ENCODE peak calls at places on chromosomes 6 and 20, in six cellular contexts. G is IMR-90, P is pancreas, B is A549, A is left ventricle myocardium inferior, F is heart left ventricle. D is an unnamed sample.
A peak's percentile ranks its signal among the peaks of the same experiment; 100 is the strongest.

GRCh38 chr20:25460591-25461280 is 53.3 kb downstream of the GINS1 start:
- DNase-seq in G (no peak), P (peak; percentile 69), F (no peak), A (no peak), B (no peak), D (no peak)

GRCh38 chr6:137309078-137309762 is 90.0 kb upstream of the IFNGR1 start:
- DNase-seq in A (peak; percentile 73), G (peak; percentile 52), F (peak; percentile 79), P (peak; percentile 90), B (no peak), D (no peak)

GRCh38 chr6:110332281-110332680 is 25.9 kb downstream of the METTL24 start:
- DNase-seq in G (no peak), P (no peak), F (no peak), A (no peak), B (no peak), D (no peak)

GRCh38 chr6:90294989-90295853 is 1.4 kb downstream of the BACH2 start:
- DNase-seq in A (peak; percentile 47), B (no peak), P (peak; percentile 81), G (peak; percentile 43), F (peak; percentile 43), D (peak; percentile 46)

GRCh38 chr6:109456710-109457595 is 1.4 kb upstream of the MICAL1 start:
- DNase-seq in F (peak; percentile 75), A (peak; percentile 70), P (no peak), B (no peak), G (peak; percentile 31), D (no peak)

GRCh38 chr6:151075527-151075926 is 164.2 kb upstream of the AKAP12 start:
- DNase-seq in B (no peak), P (no peak), G (peak; percentile 37), F (no peak), A (no peak), D (no peak)

GRCh38 chr20:36334281-36335075 is 28.3 kb downstream of the DLGAP4 start:
- DNase-seq in F (no peak), B (no peak), G (no peak), P (peak; percentile 38), A (no peak), D (no peak)

GRCh38 chr20:44637042-44637441 is 14.5 kb downstream of the ADA start:
- DNase-seq in A (no peak), F (no peak), B (no peak), G (no peak), P (peak; percentile 6), D (no peak)

GRCh38 chr6:140059947-140060346 is 685.5 kb upstream of the CITED2 start:
- DNase-seq in A (no peak), B (no peak), F (no peak), P (no peak), G (peak; percentile 45), D (no peak)

GRCh38 chr6:133241088-133241900 is at the start of gene EYA4:
- DNase-seq in G (peak; percentile 74), F (peak; percentile 50), P (no peak), A (peak; percentile 44), B (peak; percentile 41), D (no peak)

DNA sequence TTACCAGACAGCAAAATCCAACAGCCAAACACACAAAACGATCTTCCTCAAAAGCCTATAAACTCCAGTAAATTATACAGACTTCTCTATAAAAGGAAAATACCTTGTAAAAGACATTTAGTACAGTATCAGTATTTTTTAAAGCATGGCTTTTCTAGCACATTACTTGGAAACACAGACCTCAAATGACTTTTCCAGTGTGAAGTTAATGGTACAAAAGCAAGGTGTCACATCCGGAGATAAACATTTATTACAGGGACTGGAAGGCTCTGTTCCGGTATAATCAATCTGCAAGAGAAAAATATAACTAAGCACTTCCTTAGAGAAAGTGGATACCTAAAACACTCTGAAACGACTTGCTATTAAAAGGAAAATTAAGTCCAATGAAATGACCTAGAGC is 17.1 kb downstream of the TMEM30A start:
- DNase-seq in A (no peak), P (no peak), G (no peak), F (no peak), B (no peak), D (no peak)
- H3K27ac ChIP-seq in A (peak overlapping the region; percentile 24), P (peak overlapping the region; percentile 37), G (peak overlapping the region; percentile 14), F (no peak overlapping the region), B (peak overlapping the region; percentile 63), D (no peak overlapping the region)

GRCh38 chr20:62739067-62739466 is 30.4 kb downstream of the NTSR1 start:
- DNase-seq in B (no peak), A (peak; percentile 4), G (no peak), P (no peak), F (no peak), D (no peak)

GRCh38 chr20:62741191-62741676 is 32.6 kb downstream of the NTSR1 start:
- DNase-seq in F (peak; percentile 10), G (no peak), P (no peak), A (peak; percentile 1), B (no peak), D (no peak)

GRCh38 chr20:62739581-62740285 is 31.1 kb downstream of the NTSR1 start:
- DNase-seq in A (peak; percentile 20), F (peak; percentile 29), G (no peak), B (no peak), P (no peak), D (no peak)

GRCh38 chr20:62741701-62742491 is 33.3 kb downstream of the NTSR1 start:
- DNase-seq in G (no peak), P (peak; percentile 28), B (no peak), F (peak; percentile 16), A (peak; percentile 4), D (no peak)

DNA sequence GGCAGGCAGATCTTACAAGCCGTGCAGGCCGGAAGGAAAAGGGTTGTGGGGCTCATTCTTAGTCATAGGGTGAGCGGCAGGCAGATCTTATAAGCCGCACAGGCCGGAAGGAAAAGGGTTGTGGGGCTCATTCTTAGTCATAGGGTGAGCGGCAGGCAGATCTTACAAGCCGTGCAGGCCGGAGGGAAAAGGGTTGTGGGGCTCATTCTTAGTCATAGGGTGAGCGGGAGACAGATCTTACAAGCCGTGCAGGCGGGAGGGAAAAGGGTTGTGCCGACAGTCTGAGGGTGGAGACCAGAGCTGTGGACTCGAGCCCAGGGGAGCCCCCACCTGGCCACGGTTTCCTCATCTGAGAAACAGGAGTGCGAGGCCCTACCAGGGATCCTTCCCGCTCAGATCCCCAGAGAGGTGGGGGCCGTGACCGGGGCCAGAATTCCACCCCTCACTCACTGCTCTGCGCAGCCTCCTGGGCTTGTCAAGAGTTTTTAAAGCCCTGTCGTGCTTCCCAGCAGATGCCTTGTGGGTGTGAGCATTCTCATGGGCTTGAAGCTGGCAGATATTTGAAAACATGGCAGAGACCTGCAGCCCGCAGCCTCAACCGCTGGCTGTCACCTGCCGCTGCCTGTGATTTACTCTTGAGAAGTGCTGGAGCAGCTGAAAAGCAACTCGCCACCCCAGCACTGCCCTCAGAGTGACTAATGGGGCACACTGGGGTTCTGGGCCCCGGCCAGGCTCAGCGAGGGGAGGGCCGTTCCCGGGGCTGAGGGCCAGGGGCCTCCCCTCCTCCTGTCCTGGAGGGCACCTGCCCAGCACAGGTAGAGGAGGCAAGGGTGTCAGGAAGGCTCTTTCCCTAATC is 31.9 kb downstream of the NTSR1 start:
- DNase-seq in G (peak; percentile 95), F (peak; percentile 44), B (peak; percentile 83), A (peak; percentile 15), P (no peak), D (no peak)
- H3K27ac ChIP-seq in G (peak overlapping the region; percentile 58), F (no peak overlapping the region), B (peak overlapping the region; percentile 86), A (no peak overlapping the region), P (no peak overlapping the region), D (no peak overlapping the region)

GRCh38 chr6:31899215-31899614 is 1.7 kb upstream of the EHMT2 start:
- DNase-seq in G (no peak), A (no peak), P (no peak), F (no peak), B (no peak), D (no peak)

GRCh38 chr6:31896493-31896855 is 1.0 kb downstream of the EHMT2 start:
- DNase-seq in A (no peak), P (no peak), B (no peak), F (no peak), G (no peak), D (no peak)

GRCh38 chr6:31897612-31898199 is at the start of gene EHMT2:
- DNase-seq in B (peak; percentile 61), A (peak; percentile 84), P (peak; percentile 92), F (peak; percentile 83), G (peak; percentile 68), D (peak; percentile 88)

GRCh38 chr6:31898200-31899011 is 908 bp upstream of the EHMT2 start:
- DNase-seq in P (no peak), A (no peak), F (no peak), B (peak; percentile 26), G (peak; percentile 35), D (no peak)

GRCh38 chr6:31896856-31897611 is 464 bp downstream of the EHMT2 start:
- DNase-seq in G (no peak), B (no peak), P (peak; percentile 72), F (no peak), A (no peak), D (no peak)
- H3K27ac ChIP-seq in G (peak overlapping the region; percentile 67), B (peak overlapping the region; percentile 96), P (peak overlapping the region; percentile 39), F (no peak overlapping the region), A (peak overlapping the region; percentile 92), D (peak overlapping the region; percentile 80)

DNA sequence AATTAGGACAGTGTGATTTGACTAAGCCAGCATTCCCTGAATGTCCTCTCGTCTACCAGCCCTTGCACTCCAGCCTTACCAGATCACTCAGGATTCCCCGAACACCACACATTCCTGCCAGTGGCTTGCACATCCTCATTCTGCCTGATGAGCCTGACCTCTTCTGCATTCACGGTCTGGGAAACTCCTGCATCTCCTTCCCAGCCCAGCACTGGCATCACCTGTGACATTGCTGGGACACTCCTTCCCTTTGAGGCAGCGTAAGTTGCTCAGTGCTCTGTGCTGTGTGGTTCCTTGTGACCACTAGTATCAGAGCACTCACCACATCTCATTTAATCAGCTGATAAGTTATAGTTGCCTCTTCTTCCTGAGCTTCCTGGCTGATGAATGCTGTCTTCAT is 17.3 kb downstream of the NCOA7 start:
- DNase-seq in B (no peak), A (no peak), P (no peak), G (no peak), F (no peak), D (no peak)
- H3K27ac ChIP-seq in B (no peak overlapping the region), A (no peak overlapping the region), P (no peak overlapping the region), G (no peak overlapping the region), F (no peak overlapping the region), D (peak overlapping the region; percentile 14)

D was measured in caudate nucleus.